ENCODE peak calls at places on chromosome 3, in six cellular contexts. U, X, T, P, J and I are unnamed samples.

GRCh38 chr3:189118896-189119295 is 52.9 kb upstream of the TPRG1 start:
- DNase-seq in P (no peak), T (no peak), X (no peak), U (no peak), J (no peak), I (no peak)

GRCh38 chr3:149630806-149631205 is 27.0 kb downstream of the WWTR1 start:
- DNase-seq in J (no peak), T (no peak), P (no peak), U (no peak), X (no peak), I (no peak)

GRCh38 chr3:152574461-152575079 is 260.4 kb upstream of the P2RY1 start:
- DNase-seq in J (no peak), T (peak; percentile 24), U (no peak), P (no peak), X (peak; percentile 51), I (peak; percentile 65)

GRCh38 chr3:148756306-148756705 is 58.6 kb downstream of the AGTR1 start:
- DNase-seq in U (no peak), P (no peak), J (no peak), X (no peak), T (no peak), I (no peak)

GRCh38 chr3:197465996-197466549 is 89.7 kb downstream of the BDH1 start:
- DNase-seq in T (no peak), U (no peak), J (peak; percentile 81), P (no peak), X (peak; percentile 71), I (peak; percentile 90)

GRCh38 chr3:177783338-177783737 is 586.1 kb upstream of the TBL1XR1 start:
- DNase-seq in T (no peak), J (no peak), U (no peak), P (no peak), X (no peak), I (no peak)

GRCh38 chr3:29936766-29937165 is 655.9 kb downstream of the RBMS3 start:
- DNase-seq in J (no peak), T (no peak), P (no peak), X (no peak), U (no peak), I (no peak)

GRCh38 chr3:77186728-77187127 is 146.8 kb downstream of the ROBO2 start:
- DNase-seq in X (peak; percentile 62), U (no peak), P (no peak), J (no peak), T (no peak), I (peak; percentile 59)

GRCh38 chr3:114214542-114215341 is 22.6 kb downstream of the ZNF80 start:
- DNase-seq in P (peak; percentile 13), X (no peak), T (no peak), J (no peak), U (no peak), I (no peak)

GRCh38 chr3:124600765-124601164 is 129.5 kb upstream of the UMPS start:
- DNase-seq in U (no peak), J (no peak), X (no peak), P (no peak), T (no peak), I (no peak)

DNA sequence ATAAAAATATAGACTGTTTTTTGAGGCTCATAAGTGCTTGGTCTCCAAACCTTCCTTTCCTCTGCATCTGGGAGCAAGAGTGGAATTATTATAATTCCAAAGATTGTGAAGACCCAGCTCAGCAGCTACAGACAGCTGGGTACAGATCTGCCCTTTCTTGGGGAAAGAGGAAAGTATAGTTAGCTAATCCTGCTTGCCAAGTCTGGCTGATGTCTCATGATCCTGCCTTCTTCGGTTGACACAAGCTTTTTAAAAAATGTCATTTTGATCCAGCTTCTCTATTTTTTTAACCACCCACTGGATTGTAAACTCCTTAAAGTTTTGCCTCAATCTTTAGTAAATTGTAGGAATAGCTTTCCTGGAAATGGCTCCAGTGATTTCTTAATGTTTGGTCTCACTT is 181.1 kb downstream of the LRTM1 start:
- DNase-seq in J (no peak), T (no peak), X (no peak), P (no peak), U (no peak), I (no peak)
- H3K14ac ChIP-seq in J (no peak overlapping the region), T (no peak overlapping the region), X (no peak overlapping the region), P (no peak overlapping the region), U (no peak overlapping the region), I (no peak overlapping the region)

GRCh38 chr3:5021116-5021515 is 41.9 kb downstream of the BHLHE40 start:
- DNase-seq in J (no peak), X (no peak), P (no peak), T (no peak), U (no peak), I (no peak)
- H2BK120ac ChIP-seq in J (peak overlapping the region; percentile 92), X (peak overlapping the region; percentile 99), P (no peak overlapping the region), T (no peak overlapping the region), U (no peak overlapping the region), I (no peak overlapping the region)

GRCh38 chr3:15876669-15877068 is 78.9 kb upstream of the ANKRD28 start:
- DNase-seq in T (no peak), P (no peak), J (no peak), X (no peak), U (no peak), I (no peak)

GRCh38 chr3:15873415-15873814 is 75.6 kb upstream of the ANKRD28 start:
- DNase-seq in P (no peak), T (no peak), X (no peak), J (no peak), U (no peak), I (no peak)

GRCh38 chr3:15872807-15873206 is 75.0 kb upstream of the ANKRD28 start:
- DNase-seq in U (no peak), X (no peak), P (no peak), J (no peak), T (no peak), I (no peak)

GRCh38 chr3:15877813-15878212 is 80.0 kb upstream of the ANKRD28 start:
- DNase-seq in J (no peak), P (no peak), T (no peak), X (no peak), U (no peak), I (no peak)

GRCh38 chr3:15875016-15875689 is 77.4 kb upstream of the ANKRD28 start:
- DNase-seq in X (peak; percentile 91), P (no peak), U (no peak), J (peak; percentile 49), T (no peak), I (peak; percentile 82)
- H3K14ac ChIP-seq in X (peak overlapping the region; percentile 26), P (no peak overlapping the region), U (no peak overlapping the region), J (no peak overlapping the region), T (no peak overlapping the region), I (no peak overlapping the region)

GRCh38 chr3:39809181-39809994 is at the start of gene MYRIP:
- DNase-seq in X (no peak), P (no peak), U (peak; percentile 86), T (peak; percentile 73), J (peak; percentile 7), I (no peak)
- H2BK120ac ChIP-seq in X (no peak within 1 kb of the TSS), P (no peak within 1 kb of the TSS), U (no peak within 1 kb of the TSS), T (no peak within 1 kb of the TSS), J (no peak within 1 kb of the TSS), I (no peak within 1 kb of the TSS)

GRCh38 chr3:8460815-8461482 is 40.7 kb upstream of the LMCD1 start:
- DNase-seq in T (no peak), X (peak; percentile 72), U (no peak), J (no peak), P (no peak), I (peak; percentile 51)
- H3K14ac ChIP-seq in T (no peak overlapping the region), X (peak overlapping the region; percentile 48), U (no peak overlapping the region), J (no peak overlapping the region), P (no peak overlapping the region), I (no peak overlapping the region)

DNA sequence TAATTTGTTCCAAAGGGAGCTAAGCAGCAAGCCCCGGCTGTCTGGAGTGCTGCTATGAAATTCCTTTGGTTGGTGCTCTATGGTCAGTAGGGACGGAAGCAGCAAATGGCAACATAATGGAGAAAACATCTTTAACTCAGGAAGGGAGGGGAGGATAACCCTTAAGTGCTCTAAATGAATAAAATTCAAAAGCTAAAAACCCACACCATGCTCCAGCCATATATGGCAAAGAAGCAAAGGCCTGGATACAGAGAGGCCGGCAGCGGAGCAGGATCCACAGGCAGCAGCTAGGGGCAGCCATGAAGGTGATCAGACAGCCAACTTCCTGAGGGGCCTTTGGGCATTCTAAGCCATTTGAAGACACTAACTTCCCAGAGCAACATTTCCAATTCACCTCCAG is 38.9 kb downstream of the IL17RD start:
- DNase-seq in X (no peak), T (no peak), J (no peak), P (peak; percentile 60), U (peak; percentile 85), I (no peak)
- H2BK120ac ChIP-seq in X (no peak overlapping the region), T (no peak overlapping the region), J (no peak overlapping the region), P (no peak overlapping the region), U (no peak overlapping the region), I (no peak overlapping the region)

DNA sequence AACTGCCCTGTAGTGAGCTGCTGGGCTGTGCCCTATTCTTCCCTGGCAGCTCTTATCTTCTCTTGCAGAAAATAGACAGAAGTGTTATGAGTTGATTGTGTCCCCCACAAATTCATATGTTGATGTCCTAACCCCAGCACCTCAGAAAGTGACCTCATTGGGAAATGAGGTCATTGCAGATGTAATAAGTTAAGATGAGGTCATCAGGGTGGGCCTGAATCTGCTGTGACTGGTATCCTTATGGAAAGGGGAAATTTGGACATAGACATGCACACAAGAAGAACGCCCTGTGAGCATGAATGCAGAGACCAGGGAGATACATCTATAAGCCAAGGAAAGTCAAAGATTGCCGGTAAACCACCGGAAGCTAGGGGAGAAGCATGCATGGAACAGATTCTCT is 49.0 kb downstream of the SPSB4 start:
- DNase-seq in J (no peak), U (no peak), T (no peak), P (no peak), X (no peak), I (no peak)
- H3K14ac ChIP-seq in J (no peak overlapping the region), U (no peak overlapping the region), T (no peak overlapping the region), P (no peak overlapping the region), X (no peak overlapping the region), I (no peak overlapping the region)

GRCh38 chr3:146085678-146086077 is 75.3 kb downstream of the PLOD2 start:
- DNase-seq in J (no peak), U (no peak), P (no peak), X (no peak), T (no peak), I (no peak)

GRCh38 chr3:146090521-146090920 is 70.5 kb downstream of the PLOD2 start:
- DNase-seq in P (no peak), U (no peak), X (no peak), J (no peak), T (no peak), I (no peak)

GRCh38 chr3:146088840-146089239 is 72.1 kb downstream of the PLOD2 start:
- DNase-seq in P (no peak), T (no peak), J (no peak), X (no peak), U (no peak), I (no peak)

GRCh38 chr3:146086211-146086610 is 74.8 kb downstream of the PLOD2 start:
- DNase-seq in J (no peak), X (peak; percentile 12), U (no peak), T (no peak), P (no peak), I (no peak)

GRCh38 chr3:146087121-146087520 is 73.9 kb downstream of the PLOD2 start:
- DNase-seq in X (no peak), J (no peak), T (no peak), P (no peak), U (no peak), I (no peak)
- H2BK120ac ChIP-seq in X (no peak overlapping the region), J (no peak overlapping the region), T (no peak overlapping the region), P (no peak overlapping the region), U (no peak overlapping the region), I (no peak overlapping the region)

GRCh38 chr3:58623961-58624360 is 42.6 kb downstream of the FAM3D start:
- DNase-seq in X (peak; percentile 30), J (no peak), P (no peak), T (no peak), U (no peak), I (no peak)
- H3K14ac ChIP-seq in X (no peak overlapping the region), J (no peak overlapping the region), P (no peak overlapping the region), T (peak overlapping the region; percentile 87), U (no peak overlapping the region), I (no peak overlapping the region)